ENCODE peak calls at places on chromosomes 12 and 14, in five cellular contexts. B, G, S, A and W are unnamed samples.

GRCh38 chr12:7156259-7157197 is 26.4 kb downstream of the CLSTN3 start:
- DNase-seq in B (no peak), G (no peak), S (no peak), A (no peak), W (no peak)

GRCh38 chr12:38289396-38289795 is 27.2 kb upstream of the ALG10B start:
- DNase-seq in B (no peak), G (no peak), S (no peak), A (no peak), W (no peak)

GRCh38 chr12:31715283-31715825 is 13.5 kb downstream of the AMN1 start:
- DNase-seq in B (no peak), G (peak), S (no peak), A (no peak), W (peak)

GRCh38 chr12:7154042-7154441 is 23.9 kb downstream of the CLSTN3 start:
- DNase-seq in B (no peak), G (no peak), S (no peak), A (no peak), W (no peak)

GRCh38 chr12:64691793-64692583 is 67.2 kb downstream of the GNS start:
- DNase-seq in B (no peak), G (peak), S (no peak), A (no peak), W (no peak)

GRCh38 chr14:61561144-61561543 is 134.2 kb upstream of the HIF1A start:
- DNase-seq in B (no peak), G (peak), S (no peak), A (no peak), W (no peak)

GRCh38 chr12:54683388-54683787 is 35.2 kb upstream of the DCD start:
- DNase-seq in B (no peak), G (no peak), S (no peak), A (no peak), W (no peak)

GRCh38 chr14:106530423-106531107 is 1004.2 kb downstream of the TMEM121 start:
- DNase-seq in B (no peak), G (no peak), S (no peak), A (no peak), W (peak)

GRCh38 chr12:93447555-93448265 is 6.0 kb upstream of the UBE2N start:
- DNase-seq in B (no peak), G (no peak), S (no peak), A (no peak), W (peak)

GRCh38 chr14:89013098-89013504 is 188.7 kb downstream of the TTC8 start:
- DNase-seq in B (peak), G (peak), S (peak), A (no peak), W (peak)

GRCh38 chr12:77133566-77133965 is 68.2 kb upstream of the E2F7 start:
- DNase-seq in B (peak), G (peak), S (peak), A (no peak), W (peak)

GRCh38 chr12:125683748-125684381 is 618.6 kb downstream of the AACS start:
- DNase-seq in B (peak), G (no peak), S (peak), A (no peak), W (peak)

GRCh38 chr14:105486333-105486973 is at the start of gene CRIP1:
- DNase-seq in B (no peak), G (no peak), S (no peak), A (no peak), W (no peak)
- H3K4me3 ChIP-seq in B (peak), G (no peak), S (no peak), A (peak), W (no peak)

GRCh38 chr12:67759829-67760228 is 111.3 kb downstream of the DYRK2 start:
- DNase-seq in B (no peak), G (no peak), S (no peak), A (no peak), W (no peak)
- H3K4me3 ChIP-seq in B (no peak), G (no peak), S (no peak), A (no peak), W (no peak)

GRCh38 chr12:121784460-121784859 is 9.0 kb downstream of the RHOF start:
- DNase-seq in B (no peak), G (peak), S (no peak), A (no peak), W (no peak)
- H3K4me3 ChIP-seq in B (no peak), G (no peak), S (no peak), A (no peak), W (no peak)

GRCh38 chr14:91429385-91429784 is 11.8 kb upstream of the CCDC88C start:
- DNase-seq in B (no peak), G (no peak), S (no peak), A (no peak), W (no peak)

GRCh38 chr14:91420686-91421085 is 3.1 kb upstream of the CCDC88C start:
- DNase-seq in B (no peak), G (no peak), S (no peak), A (no peak), W (no peak)

GRCh38 chr14:91419451-91419850 is 1.8 kb upstream of the CCDC88C start:
- DNase-seq in B (no peak), G (no peak), S (no peak), A (no peak), W (no peak)

GRCh38 chr14:91425720-91426032 is 8.1 kb upstream of the CCDC88C start:
- DNase-seq in B (no peak), G (no peak), S (no peak), A (no peak), W (peak)

DNA sequence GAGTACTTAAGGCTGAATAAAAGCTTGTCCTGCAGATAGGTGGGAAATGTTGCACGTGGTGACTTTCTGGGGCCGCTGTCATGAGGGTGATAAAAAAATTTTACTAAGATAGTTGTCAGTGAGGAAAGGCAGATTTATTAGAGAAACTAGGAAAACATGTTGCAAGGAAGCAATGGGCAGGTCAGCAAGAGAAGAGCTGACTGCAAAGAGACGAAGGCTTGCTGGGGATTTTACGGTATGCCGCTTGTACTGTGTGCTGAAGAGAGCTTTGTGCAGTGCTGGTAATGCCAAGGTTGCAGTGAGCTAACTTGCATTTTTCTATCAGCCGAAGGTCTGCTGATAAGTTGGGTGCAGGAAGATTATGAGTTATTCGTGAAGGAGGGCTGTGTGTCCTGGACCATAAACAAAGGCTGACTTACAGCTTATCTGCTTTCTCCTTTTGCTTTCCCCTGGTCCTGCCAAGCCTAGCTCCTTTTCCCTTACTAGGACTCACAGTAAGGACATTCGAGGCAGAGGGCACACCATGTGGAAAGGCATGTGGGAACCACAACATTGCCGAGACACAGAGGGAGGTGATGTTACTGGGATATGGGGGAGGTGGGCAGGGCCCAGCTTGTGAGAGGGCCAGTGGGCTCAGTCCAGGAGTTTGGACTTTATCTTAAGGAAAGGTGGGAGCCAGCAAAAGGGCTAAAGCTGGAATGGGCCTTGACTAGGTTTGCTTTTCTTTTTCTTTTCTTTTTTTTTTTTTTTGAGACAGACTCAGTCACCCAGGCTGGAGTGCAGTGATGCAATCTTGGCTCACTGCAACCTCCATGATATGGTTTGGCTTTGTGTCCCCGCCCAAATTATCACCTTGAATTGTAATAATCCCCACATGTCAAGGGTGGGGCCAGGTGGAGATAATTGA is 7.4 kb upstream of the CCDC88C start:
- DNase-seq in B (peak), G (no peak), S (no peak), A (no peak), W (no peak)
- H3K4me3 ChIP-seq in B (no peak), G (no peak), S (no peak), A (no peak), W (no peak)

GRCh38 chr12:85949253-85949652 is 75.2 kb downstream of the NTS start:
- DNase-seq in B (no peak), G (no peak), S (no peak), A (no peak), W (no peak)
- H3K4me3 ChIP-seq in B (no peak), G (no peak), S (no peak), A (no peak), W (no peak)